ENCODE peak calls at places on chromosomes 4 and X, in five cellular contexts. One of them, this sample, is unnamed.

GRCh38 chr4:11418610-11419009 is 10.1 kb downstream of the HS3ST1 start:
- DNase-seq in mesenchymal stem cell: no peak
- DNase-seq in fibroblast of villous mesenchyme: no peak
- DNase-seq in HepG2: no peak
- DNase-seq in choroid plexus epithelial cell: no peak
- DNase-seq in this sample: no peak

GRCh38 chr4:177287298-177287697 is 22.4 kb upstream of the NEIL3 start:
- DNase-seq in mesenchymal stem cell: no peak
- DNase-seq in fibroblast of villous mesenchyme: no peak
- DNase-seq in HepG2: no peak
- DNase-seq in choroid plexus epithelial cell: no peak
- DNase-seq in this sample: no peak

GRCh38 chrX:12949205-12949926 is 25.5 kb upstream of the TMSB4X start:
- DNase-seq in mesenchymal stem cell: peak
- DNase-seq in fibroblast of villous mesenchyme: peak
- DNase-seq in HepG2: no peak
- DNase-seq in choroid plexus epithelial cell: peak
- DNase-seq in this sample: no peak

GRCh38 chrX:49041683-49042529 is 1.3 kb downstream of the TFE3 start:
- DNase-seq in mesenchymal stem cell: peak
- DNase-seq in fibroblast of villous mesenchyme: peak
- DNase-seq in HepG2: no peak
- DNase-seq in choroid plexus epithelial cell: peak
- DNase-seq in this sample: peak

GRCh38 chr4:79211490-79211889 is 114.4 kb downstream of the NAA11 start:
- DNase-seq in mesenchymal stem cell: no peak
- DNase-seq in fibroblast of villous mesenchyme: no peak
- DNase-seq in HepG2: no peak
- DNase-seq in choroid plexus epithelial cell: no peak
- DNase-seq in this sample: no peak

GRCh38 chrX:111372065-111372464 is 39.9 kb downstream of the DCX start:
- DNase-seq in mesenchymal stem cell: no peak
- DNase-seq in fibroblast of villous mesenchyme: no peak
- DNase-seq in HepG2: no peak
- DNase-seq in choroid plexus epithelial cell: no peak
- DNase-seq in this sample: no peak

GRCh38 chrX:154036513-154036912 is 16.8 kb upstream of the IRAK1 start:
- DNase-seq in mesenchymal stem cell: no peak
- DNase-seq in fibroblast of villous mesenchyme: no peak
- DNase-seq in HepG2: no peak
- DNase-seq in choroid plexus epithelial cell: no peak
- DNase-seq in this sample: no peak

GRCh38 chrX:1062351-1062750 is 150.1 kb downstream of the CRLF2 start:
- DNase-seq in mesenchymal stem cell: no peak
- DNase-seq in fibroblast of villous mesenchyme: no peak
- DNase-seq in HepG2: no peak
- DNase-seq in choroid plexus epithelial cell: no peak
- DNase-seq in this sample: no peak

GRCh38 chr4:8856835-8857590 is 14.6 kb downstream of the HMX1 start:
- DNase-seq in mesenchymal stem cell: no peak
- DNase-seq in fibroblast of villous mesenchyme: no peak
- DNase-seq in HepG2: no peak
- DNase-seq in choroid plexus epithelial cell: no peak
- DNase-seq in this sample: no peak

GRCh38 chr4:55947912-55948725 is 626 bp upstream of the CEP135 start:
- DNase-seq in mesenchymal stem cell: peak
- DNase-seq in fibroblast of villous mesenchyme: peak
- DNase-seq in HepG2: peak
- DNase-seq in choroid plexus epithelial cell: peak
- DNase-seq in this sample: peak

GRCh38 chr4:176236909-176237308 is 32.1 kb downstream of the ASB5 start:
- DNase-seq in mesenchymal stem cell: peak
- DNase-seq in fibroblast of villous mesenchyme: no peak
- DNase-seq in HepG2: no peak
- DNase-seq in choroid plexus epithelial cell: no peak
- DNase-seq in this sample: no peak

GRCh38 chrX:143437439-143437838 is 79.8 kb downstream of the SPANXN3 start:
- DNase-seq in mesenchymal stem cell: peak
- DNase-seq in fibroblast of villous mesenchyme: peak
- DNase-seq in HepG2: no peak
- DNase-seq in choroid plexus epithelial cell: no peak
- DNase-seq in this sample: no peak

GRCh38 chr4:1793940-1794808 is 1.1 kb downstream of the FGFR3 start:
- DNase-seq in mesenchymal stem cell: peak
- DNase-seq in fibroblast of villous mesenchyme: peak
- DNase-seq in HepG2: no peak
- DNase-seq in choroid plexus epithelial cell: peak
- DNase-seq in this sample: no peak

GRCh38 chr4:138398297-138398696 is 156.1 kb upstream of the SLC7A11 start:
- DNase-seq in mesenchymal stem cell: no peak
- DNase-seq in fibroblast of villous mesenchyme: no peak
- DNase-seq in HepG2: peak
- DNase-seq in choroid plexus epithelial cell: peak
- DNase-seq in this sample: no peak

DNA sequence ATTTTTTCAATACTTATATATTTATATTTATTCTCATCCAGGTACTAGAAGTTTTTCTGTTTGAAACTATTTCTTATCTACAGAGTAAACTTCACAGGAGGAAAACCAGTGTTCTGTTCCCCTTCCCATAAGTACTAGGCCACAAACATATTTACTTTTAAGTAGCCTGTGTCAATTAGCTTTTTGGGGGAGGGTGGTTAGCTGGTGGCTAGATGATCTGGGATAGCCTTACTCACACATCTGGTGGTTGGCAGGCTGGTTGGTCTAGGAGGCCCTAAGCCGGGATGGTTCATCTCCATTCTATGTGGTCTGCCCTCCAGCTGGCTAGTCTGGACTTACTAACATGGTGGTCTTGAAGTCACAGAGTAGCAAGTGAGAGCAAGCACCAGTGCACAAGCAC is 6.2 kb downstream of the JADE3 start:
- DNase-seq in mesenchymal stem cell: no peak
- DNase-seq in fibroblast of villous mesenchyme: no peak
- DNase-seq in HepG2: peak
- DNase-seq in choroid plexus epithelial cell: no peak
- DNase-seq in this sample: no peak
- H3K4me3 ChIP-seq in mesenchymal stem cell: no peak
- H3K4me3 ChIP-seq in fibroblast of villous mesenchyme: no peak
- H3K4me3 ChIP-seq in HepG2: no peak
- H3K4me3 ChIP-seq in choroid plexus epithelial cell: no peak
- H3K4me3 ChIP-seq in this sample: no peak

GRCh38 chr4:158121203-158121586 is 51.6 kb downstream of the GASK1B start:
- DNase-seq in mesenchymal stem cell: peak
- DNase-seq in fibroblast of villous mesenchyme: peak
- DNase-seq in HepG2: peak
- DNase-seq in choroid plexus epithelial cell: peak
- DNase-seq in this sample: peak
- H3K4me3 ChIP-seq in mesenchymal stem cell: no peak
- H3K4me3 ChIP-seq in fibroblast of villous mesenchyme: no peak
- H3K4me3 ChIP-seq in HepG2: no peak
- H3K4me3 ChIP-seq in choroid plexus epithelial cell: no peak
- H3K4me3 ChIP-seq in this sample: peak

DNA sequence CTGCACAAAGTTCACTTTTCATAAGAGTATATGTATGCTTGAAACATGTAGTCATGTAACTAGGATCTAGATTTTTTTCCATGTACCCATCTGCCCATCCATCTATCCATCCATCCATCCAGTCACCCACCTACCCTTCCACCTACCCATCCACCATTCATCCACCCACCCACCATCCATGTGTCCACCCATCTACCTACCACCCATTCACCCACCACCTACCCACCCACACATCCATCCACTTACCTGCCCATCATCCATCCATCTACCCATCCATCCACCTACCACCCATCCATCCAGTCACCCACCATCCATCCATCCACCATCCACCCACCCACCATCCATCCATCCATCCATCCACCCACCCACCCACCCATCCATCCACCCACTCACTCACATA is 121.8 kb upstream of the PSAPL1 start:
- DNase-seq in mesenchymal stem cell: no peak
- DNase-seq in fibroblast of villous mesenchyme: no peak
- DNase-seq in HepG2: no peak
- DNase-seq in choroid plexus epithelial cell: no peak
- DNase-seq in this sample: no peak
- H3K4me3 ChIP-seq in mesenchymal stem cell: no peak
- H3K4me3 ChIP-seq in fibroblast of villous mesenchyme: no peak
- H3K4me3 ChIP-seq in HepG2: no peak
- H3K4me3 ChIP-seq in choroid plexus epithelial cell: no peak
- H3K4me3 ChIP-seq in this sample: no peak

DNA sequence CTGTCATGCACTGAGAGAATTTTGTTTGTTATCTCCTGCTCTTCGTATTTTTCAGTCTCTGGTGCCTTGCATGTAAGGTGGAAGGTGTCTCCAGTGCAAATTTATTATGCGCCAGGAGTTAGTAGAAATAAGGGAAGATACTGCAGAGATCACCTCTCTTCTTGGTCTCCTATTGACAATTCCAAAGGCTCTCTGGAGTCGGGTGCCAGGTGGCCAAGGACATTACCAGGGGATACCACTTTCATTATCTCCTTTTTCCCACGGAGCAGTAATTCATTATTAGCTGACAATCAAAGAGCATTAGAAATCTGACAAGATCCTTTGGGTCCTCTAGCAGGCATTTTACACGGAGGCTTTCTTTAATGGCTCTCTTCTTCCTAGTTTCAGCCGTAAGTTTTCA is 26.0 kb downstream of the ADD1 start:
- DNase-seq in mesenchymal stem cell: no peak
- DNase-seq in fibroblast of villous mesenchyme: no peak
- DNase-seq in HepG2: no peak
- DNase-seq in choroid plexus epithelial cell: no peak
- DNase-seq in this sample: no peak
- H3K4me3 ChIP-seq in mesenchymal stem cell: no peak
- H3K4me3 ChIP-seq in fibroblast of villous mesenchyme: peak
- H3K4me3 ChIP-seq in HepG2: no peak
- H3K4me3 ChIP-seq in choroid plexus epithelial cell: no peak
- H3K4me3 ChIP-seq in this sample: no peak

GRCh38 chr4:22483551-22483981 is 32.3 kb downstream of the ADGRA3 start:
- DNase-seq in mesenchymal stem cell: peak
- DNase-seq in fibroblast of villous mesenchyme: peak
- DNase-seq in HepG2: no peak
- DNase-seq in choroid plexus epithelial cell: peak
- DNase-seq in this sample: peak

GRCh38 chr4:22488136-22488535 is 27.7 kb downstream of the ADGRA3 start:
- DNase-seq in mesenchymal stem cell: no peak
- DNase-seq in fibroblast of villous mesenchyme: no peak
- DNase-seq in HepG2: no peak
- DNase-seq in choroid plexus epithelial cell: no peak
- DNase-seq in this sample: no peak

GRCh38 chr4:22487333-22487732 is 28.5 kb downstream of the ADGRA3 start:
- DNase-seq in mesenchymal stem cell: no peak
- DNase-seq in fibroblast of villous mesenchyme: no peak
- DNase-seq in HepG2: peak
- DNase-seq in choroid plexus epithelial cell: no peak
- DNase-seq in this sample: no peak

GRCh38 chr4:22486276-22486675 is 29.6 kb downstream of the ADGRA3 start:
- DNase-seq in mesenchymal stem cell: no peak
- DNase-seq in fibroblast of villous mesenchyme: no peak
- DNase-seq in HepG2: no peak
- DNase-seq in choroid plexus epithelial cell: no peak
- DNase-seq in this sample: no peak

GRCh38 chr4:22485751-22486150 is 30.1 kb downstream of the ADGRA3 start:
- DNase-seq in mesenchymal stem cell: no peak
- DNase-seq in fibroblast of villous mesenchyme: peak
- DNase-seq in HepG2: no peak
- DNase-seq in choroid plexus epithelial cell: peak
- DNase-seq in this sample: peak
- H3K4me3 ChIP-seq in mesenchymal stem cell: no peak
- H3K4me3 ChIP-seq in fibroblast of villous mesenchyme: no peak
- H3K4me3 ChIP-seq in HepG2: no peak
- H3K4me3 ChIP-seq in choroid plexus epithelial cell: no peak
- H3K4me3 ChIP-seq in this sample: no peak

GRCh38 chr4:64857198-64857597 is 447.9 kb upstream of the TECRL start:
- DNase-seq in mesenchymal stem cell: no peak
- DNase-seq in fibroblast of villous mesenchyme: no peak
- DNase-seq in HepG2: no peak
- DNase-seq in choroid plexus epithelial cell: no peak
- DNase-seq in this sample: no peak
- H3K4me3 ChIP-seq in mesenchymal stem cell: no peak
- H3K4me3 ChIP-seq in fibroblast of villous mesenchyme: no peak
- H3K4me3 ChIP-seq in HepG2: no peak
- H3K4me3 ChIP-seq in choroid plexus epithelial cell: no peak
- H3K4me3 ChIP-seq in this sample: no peak

GRCh38 chr4:16231570-16232252 is 5.4 kb upstream of the TAPT1 start:
- DNase-seq in mesenchymal stem cell: no peak
- DNase-seq in fibroblast of villous mesenchyme: peak
- DNase-seq in HepG2: no peak
- DNase-seq in choroid plexus epithelial cell: peak
- DNase-seq in this sample: no peak
- H3K4me3 ChIP-seq in mesenchymal stem cell: no peak
- H3K4me3 ChIP-seq in fibroblast of villous mesenchyme: no peak
- H3K4me3 ChIP-seq in HepG2: no peak
- H3K4me3 ChIP-seq in choroid plexus epithelial cell: no peak
- H3K4me3 ChIP-seq in this sample: no peak

DNA sequence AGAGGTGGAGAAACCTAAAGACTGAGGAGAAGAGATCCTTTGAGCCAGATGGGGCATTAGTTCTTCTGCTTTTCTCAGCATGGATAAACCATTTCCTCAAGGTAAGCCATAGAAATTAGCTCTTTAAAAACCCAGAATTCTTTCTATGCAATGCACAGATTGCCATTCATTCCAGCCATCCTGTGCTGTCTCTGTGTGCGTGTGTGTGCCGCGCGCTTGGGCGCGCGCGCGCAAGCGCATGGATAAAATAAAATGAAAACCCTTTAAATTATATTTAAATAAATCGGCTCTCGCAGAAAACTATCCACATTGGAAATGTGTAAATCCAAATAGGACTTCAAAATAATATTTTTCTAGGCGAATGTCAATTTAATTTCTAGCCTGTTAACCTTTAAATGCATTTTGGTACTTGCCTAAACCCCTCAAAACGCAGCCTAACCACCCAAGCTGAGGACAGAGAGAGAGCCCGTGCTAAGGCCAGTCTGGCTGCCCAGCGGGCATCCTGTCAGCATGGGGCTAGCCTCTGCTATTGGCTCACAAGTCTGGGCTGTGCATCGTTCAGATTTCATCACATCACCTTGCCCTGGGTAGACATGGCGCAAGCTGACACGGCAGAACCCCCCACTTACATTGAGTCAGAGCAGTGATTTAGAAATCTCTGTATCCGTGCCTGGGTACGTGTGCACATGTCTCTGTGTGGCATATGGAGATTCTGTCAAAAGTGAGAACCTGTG is 112.9 kb upstream of the VAMP7 start:
- DNase-seq in mesenchymal stem cell: peak
- DNase-seq in fibroblast of villous mesenchyme: peak
- DNase-seq in HepG2: no peak
- DNase-seq in choroid plexus epithelial cell: peak
- DNase-seq in this sample: no peak
- H3K4me3 ChIP-seq in mesenchymal stem cell: peak
- H3K4me3 ChIP-seq in fibroblast of villous mesenchyme: peak
- H3K4me3 ChIP-seq in HepG2: no peak
- H3K4me3 ChIP-seq in choroid plexus epithelial cell: peak
- H3K4me3 ChIP-seq in this sample: peak

This sample was measured in MG63.